ENCODE peak calls at places on chromosomes 5 and 9, in six cellular contexts. One of them, this sample, is unnamed.

GRCh38 chr5:132070460-132071337 is 2.9 kb upstream of the CSF2 start:
- DNase-seq in CD8-positive, alpha-beta T cell: no peak
- DNase-seq in bronchial epithelial cell: no peak
- DNase-seq in AG09319: no peak
- DNase-seq in IMR-90: peak
- DNase-seq in stimulated activated CD8-positive, alpha-beta memory T cell treated with anti-CD3 and anti-CD28 coated beads, Interleukin-15, amount 100 ng/mL, for 24 hours: no peak
- DNase-seq in this sample: no peak

GRCh38 chr9:134501266-134502181 is 140.1 kb upstream of the COL5A1 start:
- DNase-seq in CD8-positive, alpha-beta T cell: no peak
- DNase-seq in bronchial epithelial cell: no peak
- DNase-seq in AG09319: no peak
- DNase-seq in IMR-90: no peak
- DNase-seq in stimulated activated CD8-positive, alpha-beta memory T cell treated with anti-CD3 and anti-CD28 coated beads, Interleukin-15, amount 100 ng/mL, for 24 hours: no peak
- DNase-seq in this sample: no peak

GRCh38 chr9:130453487-130453886 is 8.7 kb downstream of the ASS1 start:
- DNase-seq in CD8-positive, alpha-beta T cell: no peak
- DNase-seq in bronchial epithelial cell: no peak
- DNase-seq in AG09319: no peak
- DNase-seq in IMR-90: peak
- DNase-seq in stimulated activated CD8-positive, alpha-beta memory T cell treated with anti-CD3 and anti-CD28 coated beads, Interleukin-15, amount 100 ng/mL, for 24 hours: no peak
- DNase-seq in this sample: no peak

GRCh38 chr9:133104718-133105460 is 16.2 kb downstream of the RALGDS start:
- DNase-seq in CD8-positive, alpha-beta T cell: no peak
- DNase-seq in bronchial epithelial cell: no peak
- DNase-seq in AG09319: no peak
- DNase-seq in IMR-90: no peak
- DNase-seq in stimulated activated CD8-positive, alpha-beta memory T cell treated with anti-CD3 and anti-CD28 coated beads, Interleukin-15, amount 100 ng/mL, for 24 hours: no peak
- DNase-seq in this sample: no peak

GRCh38 chr5:154303133-154303532 is 112.6 kb downstream of the GALNT10 start:
- DNase-seq in CD8-positive, alpha-beta T cell: no peak
- DNase-seq in bronchial epithelial cell: no peak
- DNase-seq in AG09319: no peak
- DNase-seq in IMR-90: no peak
- DNase-seq in stimulated activated CD8-positive, alpha-beta memory T cell treated with anti-CD3 and anti-CD28 coated beads, Interleukin-15, amount 100 ng/mL, for 24 hours: no peak
- DNase-seq in this sample: no peak

GRCh38 chr9:114413909-114414308 is 26.1 kb upstream of the AKNA start:
- DNase-seq in CD8-positive, alpha-beta T cell: no peak
- DNase-seq in bronchial epithelial cell: no peak
- DNase-seq in AG09319: no peak
- DNase-seq in IMR-90: peak
- DNase-seq in stimulated activated CD8-positive, alpha-beta memory T cell treated with anti-CD3 and anti-CD28 coated beads, Interleukin-15, amount 100 ng/mL, for 24 hours: no peak
- DNase-seq in this sample: no peak

GRCh38 chr5:77993799-77994318 is 217.7 kb upstream of the TBCA start:
- DNase-seq in CD8-positive, alpha-beta T cell: no peak
- DNase-seq in bronchial epithelial cell: no peak
- DNase-seq in AG09319: no peak
- DNase-seq in IMR-90: no peak
- DNase-seq in stimulated activated CD8-positive, alpha-beta memory T cell treated with anti-CD3 and anti-CD28 coated beads, Interleukin-15, amount 100 ng/mL, for 24 hours: no peak
- DNase-seq in this sample: no peak

GRCh38 chr5:112776301-112776856 is 38.7 kb downstream of the APC start:
- DNase-seq in CD8-positive, alpha-beta T cell: no peak
- DNase-seq in bronchial epithelial cell: peak
- DNase-seq in AG09319: peak
- DNase-seq in IMR-90: peak
- DNase-seq in stimulated activated CD8-positive, alpha-beta memory T cell treated with anti-CD3 and anti-CD28 coated beads, Interleukin-15, amount 100 ng/mL, for 24 hours: no peak
- DNase-seq in this sample: peak

GRCh38 chr5:80192507-80193241 is 63.2 kb downstream of the SERINC5 start:
- DNase-seq in CD8-positive, alpha-beta T cell: no peak
- DNase-seq in bronchial epithelial cell: no peak
- DNase-seq in AG09319: no peak
- DNase-seq in IMR-90: peak
- DNase-seq in stimulated activated CD8-positive, alpha-beta memory T cell treated with anti-CD3 and anti-CD28 coated beads, Interleukin-15, amount 100 ng/mL, for 24 hours: no peak
- DNase-seq in this sample: no peak

GRCh38 chr9:6910497-6910896 is 152.7 kb downstream of the KDM4C start:
- DNase-seq in CD8-positive, alpha-beta T cell: no peak
- DNase-seq in bronchial epithelial cell: no peak
- DNase-seq in AG09319: no peak
- DNase-seq in IMR-90: no peak
- DNase-seq in stimulated activated CD8-positive, alpha-beta memory T cell treated with anti-CD3 and anti-CD28 coated beads, Interleukin-15, amount 100 ng/mL, for 24 hours: no peak
- DNase-seq in this sample: no peak

GRCh38 chr5:174323878-174324281 is 278.4 kb downstream of the NSG2 start:
- DNase-seq in CD8-positive, alpha-beta T cell: no peak
- DNase-seq in bronchial epithelial cell: peak
- DNase-seq in AG09319: no peak
- DNase-seq in IMR-90: peak
- DNase-seq in stimulated activated CD8-positive, alpha-beta memory T cell treated with anti-CD3 and anti-CD28 coated beads, Interleukin-15, amount 100 ng/mL, for 24 hours: no peak
- DNase-seq in this sample: peak

GRCh38 chr9:4144869-4145268 is 155.0 kb downstream of the GLIS3 start:
- DNase-seq in CD8-positive, alpha-beta T cell: no peak
- DNase-seq in bronchial epithelial cell: peak
- DNase-seq in AG09319: no peak
- DNase-seq in IMR-90: no peak
- DNase-seq in stimulated activated CD8-positive, alpha-beta memory T cell treated with anti-CD3 and anti-CD28 coated beads, Interleukin-15, amount 100 ng/mL, for 24 hours: no peak
- DNase-seq in this sample: no peak

GRCh38 chr9:19876569-19877316 is 87.9 kb upstream of the SLC24A2 start:
- DNase-seq in CD8-positive, alpha-beta T cell: no peak
- DNase-seq in bronchial epithelial cell: no peak
- DNase-seq in AG09319: no peak
- DNase-seq in IMR-90: no peak
- DNase-seq in stimulated activated CD8-positive, alpha-beta memory T cell treated with anti-CD3 and anti-CD28 coated beads, Interleukin-15, amount 100 ng/mL, for 24 hours: no peak
- DNase-seq in this sample: no peak

GRCh38 chr9:137233143-137233980 is 2.7 kb downstream of the SLC34A3 start:
- DNase-seq in CD8-positive, alpha-beta T cell: no peak
- DNase-seq in bronchial epithelial cell: no peak
- DNase-seq in AG09319: no peak
- DNase-seq in IMR-90: no peak
- DNase-seq in stimulated activated CD8-positive, alpha-beta memory T cell treated with anti-CD3 and anti-CD28 coated beads, Interleukin-15, amount 100 ng/mL, for 24 hours: no peak
- DNase-seq in this sample: peak

GRCh38 chr9:134125413-134126095 is 10.3 kb upstream of the WDR5 start:
- DNase-seq in CD8-positive, alpha-beta T cell: no peak
- DNase-seq in bronchial epithelial cell: no peak
- DNase-seq in AG09319: no peak
- DNase-seq in IMR-90: no peak
- DNase-seq in stimulated activated CD8-positive, alpha-beta memory T cell treated with anti-CD3 and anti-CD28 coated beads, Interleukin-15, amount 100 ng/mL, for 24 hours: no peak
- DNase-seq in this sample: no peak

GRCh38 chr5:125453011-125453410 is 706.6 kb upstream of the ZNF608 start:
- DNase-seq in CD8-positive, alpha-beta T cell: no peak
- DNase-seq in bronchial epithelial cell: no peak
- DNase-seq in AG09319: no peak
- DNase-seq in IMR-90: no peak
- DNase-seq in stimulated activated CD8-positive, alpha-beta memory T cell treated with anti-CD3 and anti-CD28 coated beads, Interleukin-15, amount 100 ng/mL, for 24 hours: no peak
- DNase-seq in this sample: no peak

GRCh38 chr9:37220971-37221370 is 100.6 kb downstream of the ZCCHC7 start:
- DNase-seq in CD8-positive, alpha-beta T cell: no peak
- DNase-seq in bronchial epithelial cell: no peak
- DNase-seq in AG09319: no peak
- DNase-seq in IMR-90: peak
- DNase-seq in stimulated activated CD8-positive, alpha-beta memory T cell treated with anti-CD3 and anti-CD28 coated beads, Interleukin-15, amount 100 ng/mL, for 24 hours: no peak
- DNase-seq in this sample: peak

GRCh38 chr5:158600679-158601078 is 499.0 kb downstream of the EBF1 start:
- DNase-seq in CD8-positive, alpha-beta T cell: no peak
- DNase-seq in bronchial epithelial cell: no peak
- DNase-seq in AG09319: no peak
- DNase-seq in IMR-90: no peak
- DNase-seq in stimulated activated CD8-positive, alpha-beta memory T cell treated with anti-CD3 and anti-CD28 coated beads, Interleukin-15, amount 100 ng/mL, for 24 hours: no peak
- DNase-seq in this sample: no peak

GRCh38 chr5:181121675-181122561 is 9.1 kb downstream of the OR2V1 start:
- DNase-seq in CD8-positive, alpha-beta T cell: no peak
- DNase-seq in bronchial epithelial cell: no peak
- DNase-seq in AG09319: no peak
- DNase-seq in IMR-90: no peak
- DNase-seq in stimulated activated CD8-positive, alpha-beta memory T cell treated with anti-CD3 and anti-CD28 coated beads, Interleukin-15, amount 100 ng/mL, for 24 hours: no peak
- DNase-seq in this sample: no peak

GRCh38 chr5:66197764-66198405 is 53.8 kb downstream of the SREK1 start:
- DNase-seq in CD8-positive, alpha-beta T cell: no peak
- DNase-seq in bronchial epithelial cell: no peak
- DNase-seq in AG09319: no peak
- DNase-seq in IMR-90: no peak
- DNase-seq in stimulated activated CD8-positive, alpha-beta memory T cell treated with anti-CD3 and anti-CD28 coated beads, Interleukin-15, amount 100 ng/mL, for 24 hours: no peak
- DNase-seq in this sample: no peak

GRCh38 chr5:109819878-109820277 is 130.2 kb downstream of the MAN2A1 start:
- DNase-seq in CD8-positive, alpha-beta T cell: no peak
- DNase-seq in bronchial epithelial cell: no peak
- DNase-seq in AG09319: no peak
- DNase-seq in IMR-90: no peak
- DNase-seq in stimulated activated CD8-positive, alpha-beta memory T cell treated with anti-CD3 and anti-CD28 coated beads, Interleukin-15, amount 100 ng/mL, for 24 hours: no peak
- DNase-seq in this sample: no peak

GRCh38 chr9:36470891-36471290 is 70.8 kb upstream of the RNF38 start:
- DNase-seq in CD8-positive, alpha-beta T cell: peak
- DNase-seq in bronchial epithelial cell: peak
- DNase-seq in AG09319: peak
- DNase-seq in IMR-90: peak
- DNase-seq in stimulated activated CD8-positive, alpha-beta memory T cell treated with anti-CD3 and anti-CD28 coated beads, Interleukin-15, amount 100 ng/mL, for 24 hours: no peak
- DNase-seq in this sample: peak

GRCh38 chr5:1524799-1525623 is 1.3 kb upstream of the LPCAT1 start:
- DNase-seq in CD8-positive, alpha-beta T cell: peak
- DNase-seq in bronchial epithelial cell: no peak
- DNase-seq in AG09319: no peak
- DNase-seq in IMR-90: no peak
- DNase-seq in stimulated activated CD8-positive, alpha-beta memory T cell treated with anti-CD3 and anti-CD28 coated beads, Interleukin-15, amount 100 ng/mL, for 24 hours: no peak
- DNase-seq in this sample: no peak

GRCh38 chr9:134936021-134936761 is 18.5 kb upstream of the FCN1 start:
- DNase-seq in CD8-positive, alpha-beta T cell: no peak
- DNase-seq in bronchial epithelial cell: no peak
- DNase-seq in AG09319: no peak
- DNase-seq in IMR-90: no peak
- DNase-seq in stimulated activated CD8-positive, alpha-beta memory T cell treated with anti-CD3 and anti-CD28 coated beads, Interleukin-15, amount 100 ng/mL, for 24 hours: no peak
- DNase-seq in this sample: peak

GRCh38 chr5:177507165-177507564 is 2.5 kb downstream of the DOK3 start:
- DNase-seq in CD8-positive, alpha-beta T cell: no peak
- DNase-seq in bronchial epithelial cell: no peak
- DNase-seq in AG09319: no peak
- DNase-seq in IMR-90: no peak
- DNase-seq in stimulated activated CD8-positive, alpha-beta memory T cell treated with anti-CD3 and anti-CD28 coated beads, Interleukin-15, amount 100 ng/mL, for 24 hours: no peak
- DNase-seq in this sample: no peak

GRCh38 chr5:43556857-43557593 is at the start of gene PAIP1:
- DNase-seq in CD8-positive, alpha-beta T cell: peak
- DNase-seq in bronchial epithelial cell: peak
- DNase-seq in AG09319: peak
- DNase-seq in IMR-90: peak
- DNase-seq in stimulated activated CD8-positive, alpha-beta memory T cell treated with anti-CD3 and anti-CD28 coated beads, Interleukin-15, amount 100 ng/mL, for 24 hours: peak
- DNase-seq in this sample: peak

GRCh38 chr5:172939045-172939444 is 20.2 kb upstream of the RPL26L1 start:
- DNase-seq in CD8-positive, alpha-beta T cell: no peak
- DNase-seq in bronchial epithelial cell: no peak
- DNase-seq in AG09319: no peak
- DNase-seq in IMR-90: peak
- DNase-seq in stimulated activated CD8-positive, alpha-beta memory T cell treated with anti-CD3 and anti-CD28 coated beads, Interleukin-15, amount 100 ng/mL, for 24 hours: no peak
- DNase-seq in this sample: no peak

GRCh38 chr5:5531371-5531770 is 108.9 kb downstream of the ICE1 start:
- DNase-seq in CD8-positive, alpha-beta T cell: no peak
- DNase-seq in bronchial epithelial cell: no peak
- DNase-seq in AG09319: no peak
- DNase-seq in IMR-90: no peak
- DNase-seq in stimulated activated CD8-positive, alpha-beta memory T cell treated with anti-CD3 and anti-CD28 coated beads, Interleukin-15, amount 100 ng/mL, for 24 hours: no peak
- DNase-seq in this sample: no peak

GRCh38 chr5:171513591-171513990 is 94.1 kb downstream of the FGF18 start:
- DNase-seq in CD8-positive, alpha-beta T cell: no peak
- DNase-seq in bronchial epithelial cell: peak
- DNase-seq in AG09319: no peak
- DNase-seq in IMR-90: peak
- DNase-seq in stimulated activated CD8-positive, alpha-beta memory T cell treated with anti-CD3 and anti-CD28 coated beads, Interleukin-15, amount 100 ng/mL, for 24 hours: no peak
- DNase-seq in this sample: no peak

GRCh38 chr5:120788481-120788880 is 324.4 kb downstream of the PRR16 start:
- DNase-seq in CD8-positive, alpha-beta T cell: no peak
- DNase-seq in bronchial epithelial cell: peak
- DNase-seq in AG09319: no peak
- DNase-seq in IMR-90: no peak
- DNase-seq in stimulated activated CD8-positive, alpha-beta memory T cell treated with anti-CD3 and anti-CD28 coated beads, Interleukin-15, amount 100 ng/mL, for 24 hours: no peak
- DNase-seq in this sample: no peak

GRCh38 chr9:6944093-6944551 is 186.3 kb downstream of the KDM4C start:
- DNase-seq in CD8-positive, alpha-beta T cell: no peak
- DNase-seq in bronchial epithelial cell: peak
- DNase-seq in AG09319: no peak
- DNase-seq in IMR-90: peak
- DNase-seq in stimulated activated CD8-positive, alpha-beta memory T cell treated with anti-CD3 and anti-CD28 coated beads, Interleukin-15, amount 100 ng/mL, for 24 hours: no peak
- DNase-seq in this sample: peak

GRCh38 chr5:148186248-148187003 is 16.4 kb upstream of the SPINK6 start:
- DNase-seq in CD8-positive, alpha-beta T cell: no peak
- DNase-seq in bronchial epithelial cell: peak
- DNase-seq in AG09319: no peak
- DNase-seq in IMR-90: peak
- DNase-seq in stimulated activated CD8-positive, alpha-beta memory T cell treated with anti-CD3 and anti-CD28 coated beads, Interleukin-15, amount 100 ng/mL, for 24 hours: no peak
- DNase-seq in this sample: peak

GRCh38 chr9:13942695-13943094 is 371.2 kb downstream of the NFIB start:
- DNase-seq in CD8-positive, alpha-beta T cell: no peak
- DNase-seq in bronchial epithelial cell: peak
- DNase-seq in AG09319: peak
- DNase-seq in IMR-90: peak
- DNase-seq in stimulated activated CD8-positive, alpha-beta memory T cell treated with anti-CD3 and anti-CD28 coated beads, Interleukin-15, amount 100 ng/mL, for 24 hours: no peak
- DNase-seq in this sample: peak

GRCh38 chr9:127557466-127557869 is 54.6 kb upstream of the STXBP1 start:
- DNase-seq in CD8-positive, alpha-beta T cell: peak
- DNase-seq in bronchial epithelial cell: no peak
- DNase-seq in AG09319: no peak
- DNase-seq in IMR-90: no peak
- DNase-seq in stimulated activated CD8-positive, alpha-beta memory T cell treated with anti-CD3 and anti-CD28 coated beads, Interleukin-15, amount 100 ng/mL, for 24 hours: no peak
- DNase-seq in this sample: no peak

GRCh38 chr5:172806897-172807672 is 27.0 kb upstream of the ERGIC1 start:
- DNase-seq in CD8-positive, alpha-beta T cell: peak
- DNase-seq in bronchial epithelial cell: peak
- DNase-seq in AG09319: no peak
- DNase-seq in IMR-90: peak
- DNase-seq in stimulated activated CD8-positive, alpha-beta memory T cell treated with anti-CD3 and anti-CD28 coated beads, Interleukin-15, amount 100 ng/mL, for 24 hours: peak
- DNase-seq in this sample: peak

GRCh38 chr9:111566234-111566633 is 33.2 kb downstream of the PTGR1 start:
- DNase-seq in CD8-positive, alpha-beta T cell: no peak
- DNase-seq in bronchial epithelial cell: no peak
- DNase-seq in AG09319: no peak
- DNase-seq in IMR-90: no peak
- DNase-seq in stimulated activated CD8-positive, alpha-beta memory T cell treated with anti-CD3 and anti-CD28 coated beads, Interleukin-15, amount 100 ng/mL, for 24 hours: no peak
- DNase-seq in this sample: no peak

GRCh38 chr5:178416206-178416882 is 173.8 kb downstream of the COL23A1 start:
- DNase-seq in CD8-positive, alpha-beta T cell: no peak
- DNase-seq in bronchial epithelial cell: no peak
- DNase-seq in AG09319: no peak
- DNase-seq in IMR-90: no peak
- DNase-seq in stimulated activated CD8-positive, alpha-beta memory T cell treated with anti-CD3 and anti-CD28 coated beads, Interleukin-15, amount 100 ng/mL, for 24 hours: no peak
- DNase-seq in this sample: no peak

GRCh38 chr9:114001794-114002261 is 76.3 kb downstream of the AMBP start:
- DNase-seq in CD8-positive, alpha-beta T cell: peak
- DNase-seq in bronchial epithelial cell: no peak
- DNase-seq in AG09319: no peak
- DNase-seq in IMR-90: no peak
- DNase-seq in stimulated activated CD8-positive, alpha-beta memory T cell treated with anti-CD3 and anti-CD28 coated beads, Interleukin-15, amount 100 ng/mL, for 24 hours: no peak
- DNase-seq in this sample: no peak

GRCh38 chr5:132812949-132813598 is at the start of gene SOWAHA:
- DNase-seq in CD8-positive, alpha-beta T cell: no peak
- DNase-seq in bronchial epithelial cell: no peak
- DNase-seq in AG09319: no peak
- DNase-seq in IMR-90: no peak
- DNase-seq in stimulated activated CD8-positive, alpha-beta memory T cell treated with anti-CD3 and anti-CD28 coated beads, Interleukin-15, amount 100 ng/mL, for 24 hours: no peak
- DNase-seq in this sample: peak

This sample was measured in RWPE1.